ENCODE peak calls at places on chromosomes 6 and 20, in four cellular contexts. E is spleen, C is suprapubic skin, B is right lobe of liver. P is an unnamed sample.

GRCh38 chr6:101761124-101761601 is 367.7 kb downstream of the GRIK2 start:
- DNase-seq in E (no peak), C (no peak), B (peak; percentile 63), P (no peak)

GRCh38 chr20:48686238-48687096 is 141.3 kb downstream of the PREX1 start:
- DNase-seq in E (peak; percentile 65), C (no peak), B (no peak), P (no peak)

GRCh38 chr6:49332781-49333180 is 130.3 kb downstream of the MMUT start:
- DNase-seq in E (no peak), C (no peak), B (no peak), P (no peak)

GRCh38 chr6:27940766-27941165 is 16.3 kb upstream of the OR2B6 start:
- DNase-seq in E (no peak), C (no peak), B (no peak), P (no peak)

GRCh38 chr6:135012764-135013163 is 41.9 kb downstream of the HBS1L start:
- DNase-seq in E (no peak), C (no peak), B (no peak), P (no peak)

GRCh38 chr6:170293411-170293844 is 2.5 kb upstream of the DLL1 start:
- DNase-seq in E (no peak), C (no peak), B (no peak), P (peak; percentile 15)

GRCh38 chr6:45420909-45421699 is 43.4 kb upstream of the SUPT3H start:
- DNase-seq in E (no peak), C (no peak), B (no peak), P (no peak)

GRCh38 chr6:28458577-28458976 is 15.3 kb upstream of the ZSCAN23 start:
- DNase-seq in E (no peak), C (no peak), B (no peak), P (no peak)

GRCh38 chr6:127462391-127462790 is 3.2 kb upstream of the KIAA0408 start:
- DNase-seq in E (no peak), C (no peak), B (no peak), P (no peak)

GRCh38 chr6:34182751-34183531 is 37.1 kb upstream of the GRM4 start:
- DNase-seq in E (peak; percentile 81), C (peak; percentile 33), B (no peak), P (no peak)

GRCh38 chr20:44625361-44625760 is 26.1 kb downstream of the ADA start:
- DNase-seq in E (no peak), C (no peak), B (no peak), P (no peak)

GRCh38 chr6:127539292-127539691 is 20.2 kb upstream of the MTCL3 start:
- DNase-seq in E (no peak), C (no peak), B (no peak), P (no peak)

GRCh38 chr6:107230024-107230423 is 114.7 kb upstream of the BEND3 start:
- DNase-seq in E (no peak), C (no peak), B (no peak), P (no peak)

GRCh38 chr6:21149460-21149859 is 444.1 kb upstream of the SOX4 start:
- DNase-seq in E (no peak), C (no peak), B (no peak), P (no peak)

GRCh38 chr20:15031546-15032351 is 694.3 kb upstream of the FLRT3 start:
- DNase-seq in E (peak; percentile 67), C (no peak), B (no peak), P (no peak)

GRCh38 chr20:18090044-18090443 is 32.3 kb upstream of the OVOL2 start:
- DNase-seq in E (no peak), C (no peak), B (no peak), P (no peak)

GRCh38 chr20:9349256-9349655 is 165.1 kb upstream of the LAMP5 start:
- DNase-seq in E (no peak), C (no peak), B (no peak), P (no peak)

GRCh38 chr6:165899592-165899991 is 236.6 kb upstream of the PDE10A start:
- DNase-seq in E (no peak), C (no peak), B (no peak), P (no peak)
- TF ChIP-seq CTCF in E (no peak), C (no peak), B (no peak), P (no peak)

DNA sequence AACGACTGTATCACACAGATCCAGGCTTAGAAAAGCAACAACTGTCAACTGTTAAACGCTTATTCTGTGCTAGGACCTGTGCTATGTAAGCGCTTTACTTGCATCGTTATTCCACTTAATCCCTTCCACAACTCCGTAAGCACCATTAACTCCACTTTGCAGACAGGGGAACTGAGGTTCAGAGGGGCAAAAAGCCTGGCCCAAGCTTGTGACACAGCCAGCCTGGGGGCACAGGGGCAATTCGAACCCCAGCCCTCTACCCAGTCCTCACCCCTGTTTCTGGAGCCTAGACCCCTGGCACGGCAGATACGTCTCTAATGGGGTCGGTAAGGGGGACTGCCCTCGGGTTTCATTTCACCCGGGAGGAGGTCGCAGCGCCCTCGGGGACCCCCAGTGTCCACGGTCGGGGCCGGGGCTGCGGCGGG is 428 bp downstream of the DSN1 start:
- DNase-seq in E (no peak), C (no peak), B (no peak), P (no peak)
- H3K27ac ChIP-seq in E (peak overlapping the region; percentile 91), C (peak overlapping the region; percentile 94), B (peak overlapping the region; percentile 99), P (peak overlapping the region; percentile 95)

DNA sequence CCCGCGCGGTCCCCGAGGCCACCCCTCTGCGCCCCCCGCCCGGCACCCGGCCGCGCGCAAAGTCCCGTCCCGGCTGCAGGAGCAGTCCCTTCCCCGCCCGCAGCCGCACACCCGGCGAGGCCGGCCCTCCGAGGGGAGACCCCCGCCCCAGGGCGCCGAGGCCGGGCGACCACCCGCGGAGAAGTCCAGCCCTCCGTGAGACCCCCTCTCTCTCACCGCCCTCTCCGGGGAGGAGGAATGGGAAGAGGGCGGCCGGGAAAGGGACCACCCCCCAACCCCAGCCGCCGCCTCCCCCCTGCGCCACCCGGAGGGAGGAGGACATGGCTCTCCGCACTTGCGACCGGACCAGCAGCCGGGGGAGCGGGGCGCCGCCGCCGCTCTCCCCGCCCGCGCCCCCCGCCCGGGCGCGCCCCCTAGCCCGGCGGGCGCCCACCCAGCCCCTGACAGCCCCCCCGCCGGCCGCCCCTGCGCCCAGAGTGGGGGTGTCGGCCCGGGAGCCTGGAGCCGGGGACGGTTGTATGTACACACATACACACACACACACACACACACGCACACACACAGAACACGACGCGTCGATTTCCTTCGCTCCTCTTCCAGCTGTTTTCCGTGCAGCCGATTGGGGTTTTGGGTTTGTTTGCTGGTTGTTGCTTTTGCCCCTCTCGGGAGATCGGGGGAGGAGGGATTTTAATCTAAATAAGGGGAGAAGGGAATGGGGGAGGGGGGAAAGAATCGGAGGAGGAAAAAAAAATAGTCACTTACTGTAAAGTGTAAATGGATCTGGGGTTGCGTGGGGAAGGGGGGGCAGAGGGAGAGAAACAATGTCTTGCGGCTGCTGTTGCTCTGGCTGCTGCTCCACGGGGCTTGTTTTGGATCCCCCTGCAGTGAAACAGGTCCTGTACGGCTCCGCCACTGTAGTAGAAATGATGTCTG is at the start of gene ATXN1:
- DNase-seq in E (peak; percentile 92), C (peak; percentile 78), B (peak; percentile 79), P (peak; percentile 85)
- TF ChIP-seq POLR2A in E (no peak), C (no peak), B (peak; percentile 32), P (peak; percentile 75)

GRCh38 chr6:10381133-10381829 is 33.6 kb downstream of the TFAP2A start:
- DNase-seq in E (no peak), C (no peak), B (no peak), P (no peak)
- TF ChIP-seq CTCF in E (no peak), C (no peak), B (no peak), P (no peak)

GRCh38 chr6:139114741-139115140 is 20.1 kb upstream of the HECA start:
- DNase-seq in E (no peak), C (no peak), B (no peak), P (no peak)

GRCh38 chr6:139109558-139109957 is 25.3 kb upstream of the HECA start:
- DNase-seq in E (no peak), C (no peak), B (no peak), P (no peak)

GRCh38 chr6:139108378-139108777 is 26.5 kb upstream of the HECA start:
- DNase-seq in E (no peak), C (no peak), B (no peak), P (no peak)

GRCh38 chr6:139112561-139112960 is 22.3 kb upstream of the HECA start:
- DNase-seq in E (no peak), C (no peak), B (no peak), P (no peak)

DNA sequence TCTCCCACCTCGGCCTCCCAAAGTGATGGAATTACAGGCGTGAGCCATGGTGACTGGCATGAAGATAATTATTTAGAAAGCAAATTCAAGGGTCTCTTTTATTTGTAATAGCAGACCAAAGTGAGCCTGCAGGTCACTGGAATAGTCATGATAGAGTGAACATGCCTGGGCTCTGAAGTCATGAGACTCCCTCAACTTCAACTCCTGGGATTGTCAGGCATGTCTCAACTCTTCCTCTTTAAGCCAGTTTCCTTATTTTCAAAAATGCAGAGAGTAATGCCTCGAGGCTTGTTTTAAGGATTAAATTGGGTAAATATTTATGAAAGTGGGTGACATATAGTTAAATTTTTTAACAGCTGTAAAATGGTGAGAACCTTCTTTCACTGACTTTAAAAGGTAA is 22.7 kb upstream of the HECA start:
- DNase-seq in E (no peak), C (no peak), B (no peak), P (no peak)
- H3K27ac ChIP-seq in E (peak overlapping the region; percentile 65), C (no peak overlapping the region), B (no peak overlapping the region), P (no peak overlapping the region)

GRCh38 chr6:31620586-31621319 is at the start of gene PRRC2A:
- DNase-seq in E (peak; percentile 98), C (peak; percentile 98), B (no peak), P (peak; percentile 92)
- TF ChIP-seq POLR2A in E (peak; percentile 27), C (no peak), B (peak; percentile 51), P (peak; percentile 81)

GRCh38 chr20:61918548-61918947 is 147.1 kb downstream of the TAF4 start:
- DNase-seq in E (no peak), C (no peak), B (no peak), P (no peak)
- TF ChIP-seq CTCF in E (no peak), C (no peak), B (no peak), P (no peak)

GRCh38 chr20:32277361-32278198 is at the start of gene KIF3B:
- DNase-seq in E (peak; percentile 95), C (peak; percentile 90), B (peak; percentile 90), P (peak; percentile 94)
- H3K27ac ChIP-seq in E (peak within 1 kb of the TSS; percentile 89), C (peak within 1 kb of the TSS; percentile 48), B (no peak within 1 kb of the TSS), P (peak within 1 kb of the TSS; percentile 83)

DNA sequence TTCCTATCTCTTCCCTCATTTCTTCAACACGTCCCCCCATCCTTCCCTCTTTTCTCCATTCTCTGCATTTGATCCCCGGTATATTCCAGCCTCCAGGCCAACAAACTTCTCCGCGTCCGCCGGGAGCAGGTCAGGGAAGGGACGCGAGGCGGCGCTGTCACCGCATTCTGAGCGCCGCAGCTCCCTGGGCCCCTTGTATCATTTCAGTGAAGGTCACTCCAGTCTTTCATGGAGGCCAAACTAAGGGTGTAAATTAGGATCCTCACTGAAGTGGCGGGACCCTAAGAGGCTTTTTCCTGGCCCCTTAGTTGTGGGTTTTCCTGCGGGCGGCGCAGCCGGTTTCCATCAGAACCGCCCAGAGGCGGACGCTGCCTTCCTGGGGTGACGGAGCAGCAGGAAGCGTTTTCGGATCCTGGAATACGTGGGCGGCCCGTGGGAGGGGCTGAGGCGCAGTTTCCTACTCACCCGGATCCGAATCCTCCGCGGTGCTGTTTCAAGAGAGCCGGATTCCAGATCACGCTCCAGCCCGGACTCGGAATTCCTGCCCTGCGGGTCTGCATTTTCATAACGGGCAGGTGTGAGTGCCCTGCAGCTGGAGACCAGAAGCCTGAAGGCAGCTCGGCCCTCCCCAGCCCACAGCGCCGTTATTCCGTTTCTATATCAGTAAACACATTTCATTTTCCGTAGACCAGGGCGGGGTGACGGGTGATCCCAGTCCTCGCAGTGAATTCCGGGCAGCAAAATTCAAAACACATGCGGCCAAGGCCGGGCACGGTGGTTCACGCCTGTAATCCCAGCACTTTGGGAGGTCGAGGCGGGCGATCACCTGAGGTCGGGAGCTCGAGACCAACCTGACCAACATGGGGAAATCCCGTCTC is 3.6 kb upstream of the MICA start:
- DNase-seq in E (peak; percentile 92), C (peak; percentile 96), B (peak; percentile 93), P (peak; percentile 97)
- TF ChIP-seq POLR2A in E (no peak), C (no peak), B (peak; percentile 72), P (peak; percentile 57)

P was measured in sigmoid colon.